ENCODE peak calls at places on chromosomes 11 and 22, in seven cellular contexts. U is IMR-90, J is H9, K is mesendoderm, M is neuronal stem cell, C is mesenchymal stem cell, S is trophoblast cell. E is an unnamed sample.

GRCh38 chr11:1929621-1930447 is 10.3 kb downstream of the TNNT3 start:
- DNase-seq in C (no peak), J (no peak), U (no peak), K (no peak), M (no peak), S (no peak), E (no peak)

GRCh38 chr11:30586251-30587144 is at the start of gene MPPED2:
- DNase-seq in C (no peak), K (peak), S (no peak), U (no peak), J (peak), M (peak), E (no peak)

GRCh38 chr22:26777402-26777801 is 120.0 kb downstream of the MIAT start:
- DNase-seq in K (peak), M (no peak), C (peak), S (no peak), U (peak), J (peak), E (no peak)

GRCh38 chr11:81368192-81368591 is 1365.5 kb downstream of the FAM181B start:
- DNase-seq in K (no peak), J (no peak), U (no peak), C (no peak), S (no peak), M (no peak), E (no peak)

GRCh38 chr22:38788417-38788816 is 5.5 kb downstream of the DNAL4 start:
- DNase-seq in S (no peak), C (peak), U (peak), M (no peak), J (no peak), K (no peak), E (no peak)

GRCh38 chr11:117771841-117772240 is 25.2 kb downstream of the DSCAML1 start:
- DNase-seq in J (no peak), S (no peak), K (no peak), U (no peak), C (no peak), M (no peak), E (no peak)

GRCh38 chr11:79488286-79488685 is 47.5 kb upstream of the TENM4 start:
- DNase-seq in C (no peak), M (no peak), S (no peak), J (no peak), U (no peak), K (no peak), E (no peak)

GRCh38 chr11:126716456-126717083 is 284.0 kb downstream of the KIRREL3 start:
- DNase-seq in K (peak), U (peak), J (peak), S (peak), C (peak), M (no peak), E (peak)

GRCh38 chr11:65774525-65775306 is 6.1 kb downstream of the AP5B1 start:
- DNase-seq in K (no peak), S (no peak), J (no peak), U (no peak), M (no peak), C (no peak), E (no peak)

GRCh38 chr11:86248609-86249008 is 4.1 kb downstream of the EED start:
- DNase-seq in J (no peak), C (no peak), S (no peak), K (peak), U (no peak), M (no peak), E (no peak)

GRCh38 chr11:68962527-68963250 is 18.1 kb downstream of the MRGPRD start:
- DNase-seq in K (no peak), C (no peak), J (peak), U (no peak), S (peak), M (no peak), E (no peak)

GRCh38 chr11:105673089-105673488 is 63.2 kb downstream of the GRIA4 start:
- DNase-seq in K (peak), J (peak), U (peak), C (peak), M (peak), S (peak), E (peak)

GRCh38 chr22:30868663-30869385 is 99.8 kb downstream of the MORC2 start:
- DNase-seq in J (no peak), K (no peak), S (no peak), C (no peak), M (no peak), U (peak), E (no peak)

GRCh38 chr22:35506259-35506570 is 34.4 kb upstream of the RASD2 start:
- DNase-seq in K (no peak), S (no peak), C (peak), U (peak), J (no peak), M (no peak), E (no peak)

GRCh38 chr11:69292221-69292648 is 1.7 kb upstream of the MYEOV start:
- DNase-seq in K (peak), S (no peak), J (peak), U (no peak), C (no peak), M (peak), E (no peak)

GRCh38 chr11:87405356-87405755 is 367.6 kb downstream of the TMEM135 start:
- DNase-seq in K (no peak), M (no peak), C (no peak), J (no peak), U (no peak), S (no peak), E (no peak)

GRCh38 chr11:73216466-73216865 is 1.6 kb upstream of the P2RY2 start:
- DNase-seq in S (no peak), K (no peak), U (no peak), M (no peak), J (no peak), C (no peak), E (no peak)

GRCh38 chr11:126080206-126080941 is 17.7 kb upstream of the CDON start:
- DNase-seq in C (no peak), M (no peak), K (peak), J (no peak), U (no peak), S (no peak), E (no peak)

GRCh38 chr11:23353611-23354010 is 493.3 kb upstream of the CCDC179 start:
- DNase-seq in J (no peak), C (no peak), U (peak), K (no peak), S (no peak), M (no peak), E (no peak)
- H2BK120ac ChIP-seq in J (no peak), C (no peak), U (no peak), K (no peak), S (no peak), M (no peak), E (no peak)

GRCh38 chr11:66862559-66863037 is 5.7 kb downstream of the LRFN4 start:
- DNase-seq in C (no peak), J (no peak), S (no peak), K (no peak), U (no peak), M (no peak), E (no peak)
- H3K4me2 ChIP-seq in C (no peak), J (no peak), S (no peak), K (no peak), U (no peak), M (no peak), E (no peak)

DNA sequence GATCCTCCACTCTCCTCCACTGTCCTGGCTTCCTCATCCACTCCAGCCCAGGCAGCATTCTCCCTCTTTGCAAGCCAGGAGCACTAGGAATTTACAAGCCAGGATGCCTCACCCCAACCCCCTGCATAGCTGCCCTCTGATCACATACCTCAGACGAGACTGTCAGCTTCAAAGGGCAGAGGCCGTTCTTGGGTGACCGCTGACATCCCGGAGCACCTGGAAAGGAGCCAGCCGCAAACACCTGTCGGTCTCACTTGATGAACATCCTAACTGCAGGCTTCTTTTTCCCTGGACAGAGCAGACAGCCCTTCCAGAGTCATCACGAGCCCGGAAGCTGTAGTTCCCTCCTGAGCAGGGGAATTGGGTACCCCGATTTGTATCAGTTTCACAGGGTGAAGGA is 451.3 kb upstream of the B3GAT1 start:
- DNase-seq in M (no peak), J (no peak), U (no peak), C (no peak), K (no peak), S (no peak), E (no peak)
- H2BK120ac ChIP-seq in M (no peak), J (no peak), U (no peak), C (no peak), K (no peak), S (no peak), E (no peak)

GRCh38 chr11:112962854-112963367 is 1.7 kb downstream of the NCAM1 start:
- DNase-seq in U (no peak), K (peak), J (peak), M (peak), C (peak), S (no peak), E (peak)
- H3K4me2 ChIP-seq in U (peak), K (peak), J (peak), M (peak), C (peak), S (peak), E (peak)

GRCh38 chr22:41557401-41558240 is 3.2 kb upstream of the CSDC2 start:
- DNase-seq in U (peak), M (no peak), C (peak), K (no peak), J (peak), S (no peak), E (no peak)

GRCh38 chr22:41555325-41555724 is 5.5 kb upstream of the CSDC2 start:
- DNase-seq in S (no peak), J (no peak), M (no peak), C (no peak), U (no peak), K (no peak), E (no peak)

GRCh38 chr22:41550952-41551491 is 6.8 kb upstream of the POLR3H start:
- DNase-seq in C (no peak), S (no peak), U (no peak), K (no peak), M (no peak), J (no peak), E (no peak)

GRCh38 chr22:41548830-41549211 is 4.6 kb upstream of the POLR3H start:
- DNase-seq in M (no peak), K (no peak), U (no peak), S (no peak), C (no peak), J (no peak), E (no peak)

GRCh38 chr22:41551882-41552582 is 7.8 kb upstream of the POLR3H start:
- DNase-seq in K (no peak), M (no peak), C (no peak), S (no peak), U (no peak), J (no peak), E (no peak)
- H2BK120ac ChIP-seq in K (no peak), M (no peak), C (no peak), S (no peak), U (no peak), J (no peak), E (no peak)

GRCh38 chr11:132072880-132073213 is 702.4 kb downstream of the NTM start:
- DNase-seq in M (no peak), J (no peak), U (peak), K (no peak), C (peak), S (no peak), E (no peak)

GRCh38 chr11:132073787-132074186 is 703.4 kb downstream of the NTM start:
- DNase-seq in S (no peak), K (no peak), M (no peak), U (no peak), J (no peak), C (peak), E (no peak)

GRCh38 chr11:132068556-132068955 is 698.1 kb downstream of the NTM start:
- DNase-seq in C (no peak), S (no peak), U (no peak), M (no peak), J (no peak), K (no peak), E (no peak)

GRCh38 chr11:132075447-132075846 is 705.0 kb downstream of the NTM start:
- DNase-seq in J (no peak), U (no peak), C (peak), M (no peak), S (no peak), K (no peak), E (no peak)

DNA sequence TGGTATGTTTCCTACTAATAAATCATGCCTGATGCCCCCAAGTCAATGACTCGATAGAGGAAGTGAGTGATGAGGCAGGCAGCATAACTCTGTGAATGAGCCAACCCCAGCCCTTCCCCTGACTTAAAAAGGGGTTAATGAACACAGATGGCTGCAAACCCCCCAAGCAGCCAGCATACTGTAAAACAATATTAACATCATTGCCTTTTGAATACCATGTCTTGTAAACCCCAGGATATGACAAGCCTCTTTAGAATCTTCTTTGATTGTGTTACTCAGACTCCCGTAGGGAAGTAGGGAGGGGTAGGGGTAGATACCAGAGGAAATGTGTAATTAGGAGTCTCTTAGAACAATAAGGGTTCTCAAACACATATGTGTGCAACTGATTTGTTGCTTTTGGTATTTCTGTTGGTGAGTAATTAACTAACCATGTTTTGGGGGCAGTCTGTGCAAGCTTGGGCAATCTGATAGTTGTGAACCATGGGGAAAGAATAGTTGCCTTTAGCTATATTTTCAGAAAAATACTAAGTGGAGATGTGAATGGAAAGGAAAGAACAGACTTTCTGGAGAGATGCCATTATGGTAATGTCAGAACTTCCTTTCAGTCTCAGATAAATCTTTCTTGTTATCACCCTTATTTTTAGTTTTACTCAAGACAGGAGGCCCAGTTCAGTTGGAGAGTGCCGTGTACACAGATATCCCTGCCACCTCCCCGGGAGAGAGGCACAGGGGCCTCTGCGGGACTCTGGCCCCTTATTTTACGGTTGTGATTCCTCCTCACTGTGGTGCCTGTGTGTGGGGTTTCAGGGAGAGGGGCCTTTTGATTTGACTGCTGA is 701.8 kb downstream of the NTM start:
- DNase-seq in S (peak), C (peak), U (peak), J (no peak), M (no peak), K (peak), E (peak)
- H3K4me2 ChIP-seq in S (no peak), C (peak), U (peak), J (no peak), M (no peak), K (no peak), E (no peak)

DNA sequence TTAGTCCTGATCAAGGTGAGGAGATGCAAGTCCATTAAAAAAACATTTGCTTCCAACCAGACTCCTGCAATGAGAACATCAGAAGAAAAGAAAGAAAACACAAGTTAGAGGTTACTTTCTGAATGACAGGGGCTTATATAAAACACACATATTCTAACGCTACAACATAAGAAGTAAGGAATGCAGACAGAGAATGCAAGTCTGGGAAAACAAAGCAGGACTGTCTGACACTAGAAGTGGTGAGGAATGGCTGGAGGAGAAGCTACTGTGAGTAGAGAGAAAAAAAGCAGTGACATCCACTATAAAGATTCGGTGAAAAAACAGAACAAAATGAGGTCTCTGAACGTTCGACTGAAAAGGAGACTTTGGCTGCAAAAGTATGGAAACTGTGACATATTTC is 12.3 kb downstream of the TMEM216 start:
- DNase-seq in K (peak), M (no peak), C (no peak), J (no peak), S (no peak), U (no peak), E (no peak)
- H2BK120ac ChIP-seq in K (no peak), M (no peak), C (no peak), J (no peak), S (no peak), U (no peak), E (no peak)